ENCODE peak calls at places on chromosomes 2 and 18, in eight cellular contexts. B is stimulated activated CD8-positive, alpha-beta memory T cell treated with anti-CD3 and anti-CD28 coated beads, Interleukin-4, amount 100 ng/mL, for 48 hours; Y is transverse colon; W is dermis microvascular lymphatic vessel endothelial cell; D is CD4-positive, CD25-positive, alpha-beta regulatory T cell; L is adrenal gland; G is stimulated activated CD4-positive, alpha-beta T cell treated with anti-CD3 and anti-CD28 coated beads, Interleukin-1b, Interleukin-23, amount 100 ng/mL, for 24 hours; I is HCT116. H is an unnamed sample.

GRCh38 chr2:154532763-154533162 is 165.7 kb upstream of the KCNJ3 start:
- DNase-seq in B (no peak), Y (no peak), W (no peak), D (no peak), L (no peak), G (no peak), I (no peak), H (no peak)

GRCh38 chr2:38406597-38407110 is 29.6 kb upstream of the ATL2 start:
- DNase-seq in B (no peak), Y (no peak), W (no peak), D (no peak), L (peak; percentile 49), G (no peak), I (no peak), H (no peak)

GRCh38 chr2:152198499-152198898 is 22.9 kb upstream of the STAM2 start:
- DNase-seq in B (no peak), Y (no peak), W (no peak), D (no peak), L (no peak), G (no peak), I (no peak), H (no peak)

GRCh38 chr2:191280304-191280703 is 35.1 kb downstream of the MYO1B start:
- DNase-seq in B (no peak), Y (no peak), W (no peak), D (no peak), L (no peak), G (no peak), I (no peak), H (no peak)

GRCh38 chr2:71974846-71975245 is 172.8 kb downstream of the CYP26B1 start:
- DNase-seq in B (no peak), Y (no peak), W (no peak), D (no peak), L (no peak), G (no peak), I (no peak), H (no peak)

GRCh38 chr2:43391877-43392214 is 165.4 kb upstream of the ZFP36L2 start:
- DNase-seq in B (no peak), Y (no peak), W (peak; percentile 40), D (no peak), L (no peak), G (no peak), I (no peak), H (no peak)

GRCh38 chr2:53505814-53506213 is 261.8 kb upstream of the CHAC2 start:
- DNase-seq in B (no peak), Y (no peak), W (no peak), D (no peak), L (no peak), G (no peak), I (no peak), H (no peak)

GRCh38 chr2:86747708-86748627 is 27.9 kb downstream of the RMND5A start:
- DNase-seq in B (no peak), Y (peak; percentile 20), W (peak; percentile 48), D (no peak), L (no peak), G (no peak), I (peak; percentile 31), H (peak; percentile 35)

GRCh38 chr18:51559198-51559901 is 361.9 kb upstream of the MEX3C start:
- DNase-seq in B (no peak), Y (no peak), W (no peak), D (no peak), L (no peak), G (no peak), I (no peak), H (no peak)

GRCh38 chr2:163657257-163657656 is 78.6 kb downstream of the FIGN start:
- DNase-seq in B (no peak), Y (no peak), W (no peak), D (no peak), L (no peak), G (no peak), I (no peak), H (no peak)

GRCh38 chr2:116832148-116832547 is 982.3 kb upstream of the DDX18 start:
- DNase-seq in B (no peak), Y (no peak), W (no peak), D (no peak), L (no peak), G (no peak), I (no peak), H (no peak)

GRCh38 chr2:207771421-207771820 is 1.7 kb upstream of the FZD5 start:
- DNase-seq in B (no peak), Y (peak; percentile 36), W (no peak), D (no peak), L (no peak), G (no peak), I (no peak), H (no peak)

GRCh38 chr2:219461061-219461514 is 26.4 kb downstream of the SPEG start:
- DNase-seq in B (no peak), Y (no peak), W (no peak), D (no peak), L (no peak), G (no peak), I (no peak), H (no peak)

GRCh38 chr2:149735237-149735958 is 147.8 kb upstream of the MMADHC start:
- DNase-seq in B (no peak), Y (no peak), W (peak; percentile 76), D (no peak), L (no peak), G (no peak), I (no peak), H (no peak)

GRCh38 chr2:7732497-7732896 is 815.3 kb downstream of the RNF144A start:
- DNase-seq in B (no peak), Y (no peak), W (no peak), D (no peak), L (no peak), G (no peak), I (no peak), H (no peak)

GRCh38 chr18:56257215-56257614 is 381.2 kb downstream of the TXNL1 start:
- DNase-seq in B (no peak), Y (no peak), W (peak; percentile 5), D (no peak), L (no peak), G (no peak), I (no peak), H (no peak)

GRCh38 chr18:5582849-5583667 is 39.3 kb upstream of the EPB41L3 start:
- DNase-seq in B (no peak), Y (no peak), W (peak; percentile 29), D (no peak), L (no peak), G (no peak), I (no peak), H (no peak)

GRCh38 chr18:58687871-58688308 is 16.6 kb downstream of the MALT1 start:
- DNase-seq in B (peak; percentile 61), Y (no peak), W (peak; percentile 56), D (peak; percentile 43), L (no peak), G (no peak), I (no peak), H (no peak)

GRCh38 chr18:31161757-31162418 is 768 bp downstream of the DSC1 start:
- DNase-seq in B (no peak), Y (no peak), W (no peak), D (no peak), L (no peak), G (no peak), I (no peak), H (no peak)

GRCh38 chr2:27844821-27845255 is 45.3 kb downstream of the RBKS start:
- DNase-seq in B (no peak), Y (no peak), W (no peak), D (no peak), L (no peak), G (no peak), I (no peak), H (no peak)

GRCh38 chr2:132776271-132776670 is 106.3 kb upstream of the LYPD1 start:
- DNase-seq in B (no peak), Y (no peak), W (no peak), D (no peak), L (no peak), G (no peak), I (no peak), H (no peak)

GRCh38 chr18:389658-390357 is 110.7 kb downstream of the COLEC12 start:
- DNase-seq in B (no peak), Y (no peak), W (no peak), D (no peak), L (no peak), G (no peak), I (no peak), H (no peak)

GRCh38 chr18:49582579-49582978 is 20.7 kb downstream of the LIPG start:
- DNase-seq in B (no peak), Y (no peak), W (no peak), D (no peak), L (no peak), G (no peak), I (no peak), H (peak; percentile 8)